ENCODE peak calls at places on chromosomes 5 and 9, in seven cellular contexts. One of them, this sample, is unnamed.

GRCh38 chr5:112125910-112126309 is 293.2 kb downstream of the EPB41L4A start:
- DNase-seq in stimulated activated naive CD4-positive, alpha-beta T cell treated with Interleukin-2 at 50 U/mL for 16 hours: no peak
- DNase-seq in cardiac muscle cell: no peak
- DNase-seq in stimulated activated CD4-positive, alpha-beta T cell treated with anti-CD3 and anti-CD28 coated beads, Interleukin-15, amount 100 ng/mL, for 1 hour: no peak
- DNase-seq in nephron progenitor cell: no peak
- DNase-seq in foreskin fibroblast: peak; percentile 45
- DNase-seq in activated T-helper 1 cell treated with anti-CD3 and anti-CD28 coated beads, Interleukin-2, amount 50 U/mL, for 16 hours: no peak
- DNase-seq in this sample: no peak

GRCh38 chr5:86613459-86613858 is 4.3 kb upstream of the COX7C start:
- DNase-seq in stimulated activated naive CD4-positive, alpha-beta T cell treated with Interleukin-2 at 50 U/mL for 16 hours: no peak
- DNase-seq in activated T-helper 1 cell treated with anti-CD3 and anti-CD28 coated beads, Interleukin-2, amount 50 U/mL, for 16 hours: no peak
- DNase-seq in nephron progenitor cell: no peak
- DNase-seq in foreskin fibroblast: no peak
- DNase-seq in stimulated activated CD4-positive, alpha-beta T cell treated with anti-CD3 and anti-CD28 coated beads, Interleukin-15, amount 100 ng/mL, for 1 hour: no peak
- DNase-seq in cardiac muscle cell: no peak
- DNase-seq in this sample: no peak

GRCh38 chr5:122129332-122129731 is at the start of gene ZNF474:
- DNase-seq in stimulated activated CD4-positive, alpha-beta T cell treated with anti-CD3 and anti-CD28 coated beads, Interleukin-15, amount 100 ng/mL, for 1 hour: no peak
- DNase-seq in activated T-helper 1 cell treated with anti-CD3 and anti-CD28 coated beads, Interleukin-2, amount 50 U/mL, for 16 hours: no peak
- DNase-seq in nephron progenitor cell: peak; percentile 41
- DNase-seq in stimulated activated naive CD4-positive, alpha-beta T cell treated with Interleukin-2 at 50 U/mL for 16 hours: no peak
- DNase-seq in foreskin fibroblast: peak; percentile 92
- DNase-seq in cardiac muscle cell: peak; percentile 70
- DNase-seq in this sample: no peak

GRCh38 chr5:159697536-159697935 is 218.7 kb upstream of the ADRA1B start:
- DNase-seq in cardiac muscle cell: no peak
- DNase-seq in nephron progenitor cell: no peak
- DNase-seq in foreskin fibroblast: peak; percentile 11
- DNase-seq in stimulated activated CD4-positive, alpha-beta T cell treated with anti-CD3 and anti-CD28 coated beads, Interleukin-15, amount 100 ng/mL, for 1 hour: no peak
- DNase-seq in stimulated activated naive CD4-positive, alpha-beta T cell treated with Interleukin-2 at 50 U/mL for 16 hours: no peak
- DNase-seq in activated T-helper 1 cell treated with anti-CD3 and anti-CD28 coated beads, Interleukin-2, amount 50 U/mL, for 16 hours: no peak
- DNase-seq in this sample: no peak

GRCh38 chr9:4020038-4020746 is 279.7 kb downstream of the GLIS3 start:
- DNase-seq in activated T-helper 1 cell treated with anti-CD3 and anti-CD28 coated beads, Interleukin-2, amount 50 U/mL, for 16 hours: no peak
- DNase-seq in cardiac muscle cell: peak; percentile 35
- DNase-seq in nephron progenitor cell: no peak
- DNase-seq in stimulated activated naive CD4-positive, alpha-beta T cell treated with Interleukin-2 at 50 U/mL for 16 hours: no peak
- DNase-seq in stimulated activated CD4-positive, alpha-beta T cell treated with anti-CD3 and anti-CD28 coated beads, Interleukin-15, amount 100 ng/mL, for 1 hour: no peak
- DNase-seq in foreskin fibroblast: peak; percentile 29
- DNase-seq in this sample: peak; percentile 75

GRCh38 chr5:75510836-75511434 is 494 bp downstream of the CERT1 start:
- DNase-seq in nephron progenitor cell: peak; percentile 76
- DNase-seq in foreskin fibroblast: peak; percentile 34
- DNase-seq in stimulated activated naive CD4-positive, alpha-beta T cell treated with Interleukin-2 at 50 U/mL for 16 hours: peak; percentile 60
- DNase-seq in stimulated activated CD4-positive, alpha-beta T cell treated with anti-CD3 and anti-CD28 coated beads, Interleukin-15, amount 100 ng/mL, for 1 hour: peak; percentile 9
- DNase-seq in cardiac muscle cell: peak; percentile 67
- DNase-seq in activated T-helper 1 cell treated with anti-CD3 and anti-CD28 coated beads, Interleukin-2, amount 50 U/mL, for 16 hours: peak; percentile 32
- DNase-seq in this sample: no peak

GRCh38 chr5:60649288-60649917 is 50.6 kb downstream of the DEPDC1B start:
- DNase-seq in activated T-helper 1 cell treated with anti-CD3 and anti-CD28 coated beads, Interleukin-2, amount 50 U/mL, for 16 hours: no peak
- DNase-seq in nephron progenitor cell: no peak
- DNase-seq in foreskin fibroblast: peak; percentile 24
- DNase-seq in stimulated activated CD4-positive, alpha-beta T cell treated with anti-CD3 and anti-CD28 coated beads, Interleukin-15, amount 100 ng/mL, for 1 hour: no peak
- DNase-seq in cardiac muscle cell: peak; percentile 36
- DNase-seq in stimulated activated naive CD4-positive, alpha-beta T cell treated with Interleukin-2 at 50 U/mL for 16 hours: no peak
- DNase-seq in this sample: no peak

GRCh38 chr5:137487600-137487999 is 11.5 kb downstream of the SPOCK1 start:
- DNase-seq in nephron progenitor cell: no peak
- DNase-seq in activated T-helper 1 cell treated with anti-CD3 and anti-CD28 coated beads, Interleukin-2, amount 50 U/mL, for 16 hours: no peak
- DNase-seq in stimulated activated naive CD4-positive, alpha-beta T cell treated with Interleukin-2 at 50 U/mL for 16 hours: no peak
- DNase-seq in cardiac muscle cell: no peak
- DNase-seq in foreskin fibroblast: peak; percentile 71
- DNase-seq in stimulated activated CD4-positive, alpha-beta T cell treated with anti-CD3 and anti-CD28 coated beads, Interleukin-15, amount 100 ng/mL, for 1 hour: no peak
- DNase-seq in this sample: no peak

GRCh38 chr9:96064838-96065481 is 189.5 kb downstream of the ERCC6L2 start:
- DNase-seq in stimulated activated naive CD4-positive, alpha-beta T cell treated with Interleukin-2 at 50 U/mL for 16 hours: no peak
- DNase-seq in foreskin fibroblast: no peak
- DNase-seq in activated T-helper 1 cell treated with anti-CD3 and anti-CD28 coated beads, Interleukin-2, amount 50 U/mL, for 16 hours: no peak
- DNase-seq in cardiac muscle cell: no peak
- DNase-seq in nephron progenitor cell: no peak
- DNase-seq in stimulated activated CD4-positive, alpha-beta T cell treated with anti-CD3 and anti-CD28 coated beads, Interleukin-15, amount 100 ng/mL, for 1 hour: no peak
- DNase-seq in this sample: no peak

GRCh38 chr5:31173621-31174020 is 19.9 kb upstream of the CDH6 start:
- DNase-seq in cardiac muscle cell: no peak
- DNase-seq in activated T-helper 1 cell treated with anti-CD3 and anti-CD28 coated beads, Interleukin-2, amount 50 U/mL, for 16 hours: no peak
- DNase-seq in foreskin fibroblast: no peak
- DNase-seq in stimulated activated naive CD4-positive, alpha-beta T cell treated with Interleukin-2 at 50 U/mL for 16 hours: no peak
- DNase-seq in stimulated activated CD4-positive, alpha-beta T cell treated with anti-CD3 and anti-CD28 coated beads, Interleukin-15, amount 100 ng/mL, for 1 hour: no peak
- DNase-seq in nephron progenitor cell: no peak
- DNase-seq in this sample: no peak

GRCh38 chr5:1665231-1665630 is 134.4 kb downstream of the MRPL36 start:
- DNase-seq in activated T-helper 1 cell treated with anti-CD3 and anti-CD28 coated beads, Interleukin-2, amount 50 U/mL, for 16 hours: no peak
- DNase-seq in nephron progenitor cell: no peak
- DNase-seq in foreskin fibroblast: no peak
- DNase-seq in cardiac muscle cell: no peak
- DNase-seq in stimulated activated naive CD4-positive, alpha-beta T cell treated with Interleukin-2 at 50 U/mL for 16 hours: no peak
- DNase-seq in stimulated activated CD4-positive, alpha-beta T cell treated with anti-CD3 and anti-CD28 coated beads, Interleukin-15, amount 100 ng/mL, for 1 hour: no peak
- DNase-seq in this sample: no peak

GRCh38 chr9:109794361-109795012 is 14.5 kb downstream of the PALM2AKAP2 start:
- DNase-seq in activated T-helper 1 cell treated with anti-CD3 and anti-CD28 coated beads, Interleukin-2, amount 50 U/mL, for 16 hours: no peak
- DNase-seq in foreskin fibroblast: no peak
- DNase-seq in stimulated activated naive CD4-positive, alpha-beta T cell treated with Interleukin-2 at 50 U/mL for 16 hours: no peak
- DNase-seq in cardiac muscle cell: no peak
- DNase-seq in nephron progenitor cell: no peak
- DNase-seq in stimulated activated CD4-positive, alpha-beta T cell treated with anti-CD3 and anti-CD28 coated beads, Interleukin-15, amount 100 ng/mL, for 1 hour: no peak
- DNase-seq in this sample: no peak

GRCh38 chr5:87185838-87186237 is 81.8 kb upstream of the RASA1 start:
- DNase-seq in stimulated activated naive CD4-positive, alpha-beta T cell treated with Interleukin-2 at 50 U/mL for 16 hours: no peak
- DNase-seq in nephron progenitor cell: no peak
- DNase-seq in stimulated activated CD4-positive, alpha-beta T cell treated with anti-CD3 and anti-CD28 coated beads, Interleukin-15, amount 100 ng/mL, for 1 hour: no peak
- DNase-seq in activated T-helper 1 cell treated with anti-CD3 and anti-CD28 coated beads, Interleukin-2, amount 50 U/mL, for 16 hours: no peak
- DNase-seq in foreskin fibroblast: no peak
- DNase-seq in cardiac muscle cell: no peak
- DNase-seq in this sample: no peak

GRCh38 chr9:6869081-6869948 is 111.5 kb downstream of the KDM4C start:
- DNase-seq in stimulated activated naive CD4-positive, alpha-beta T cell treated with Interleukin-2 at 50 U/mL for 16 hours: no peak
- DNase-seq in activated T-helper 1 cell treated with anti-CD3 and anti-CD28 coated beads, Interleukin-2, amount 50 U/mL, for 16 hours: no peak
- DNase-seq in nephron progenitor cell: no peak
- DNase-seq in foreskin fibroblast: no peak
- DNase-seq in stimulated activated CD4-positive, alpha-beta T cell treated with anti-CD3 and anti-CD28 coated beads, Interleukin-15, amount 100 ng/mL, for 1 hour: no peak
- DNase-seq in cardiac muscle cell: peak; percentile 46
- DNase-seq in this sample: no peak

GRCh38 chr9:137318976-137319375 is 16.9 kb upstream of the NRARP start:
- DNase-seq in stimulated activated CD4-positive, alpha-beta T cell treated with anti-CD3 and anti-CD28 coated beads, Interleukin-15, amount 100 ng/mL, for 1 hour: no peak
- DNase-seq in stimulated activated naive CD4-positive, alpha-beta T cell treated with Interleukin-2 at 50 U/mL for 16 hours: no peak
- DNase-seq in cardiac muscle cell: peak; percentile 25
- DNase-seq in nephron progenitor cell: peak; percentile 63
- DNase-seq in foreskin fibroblast: peak; percentile 53
- DNase-seq in activated T-helper 1 cell treated with anti-CD3 and anti-CD28 coated beads, Interleukin-2, amount 50 U/mL, for 16 hours: no peak
- DNase-seq in this sample: no peak

GRCh38 chr9:136587145-136587943 is 41.5 kb upstream of the NOTCH1 start:
- DNase-seq in cardiac muscle cell: peak; percentile 49
- DNase-seq in activated T-helper 1 cell treated with anti-CD3 and anti-CD28 coated beads, Interleukin-2, amount 50 U/mL, for 16 hours: no peak
- DNase-seq in stimulated activated CD4-positive, alpha-beta T cell treated with anti-CD3 and anti-CD28 coated beads, Interleukin-15, amount 100 ng/mL, for 1 hour: no peak
- DNase-seq in foreskin fibroblast: peak; percentile 60
- DNase-seq in stimulated activated naive CD4-positive, alpha-beta T cell treated with Interleukin-2 at 50 U/mL for 16 hours: no peak
- DNase-seq in nephron progenitor cell: peak; percentile 90
- DNase-seq in this sample: no peak

GRCh38 chr5:120684213-120684612 is 220.1 kb downstream of the PRR16 start:
- DNase-seq in foreskin fibroblast: no peak
- DNase-seq in cardiac muscle cell: no peak
- DNase-seq in nephron progenitor cell: no peak
- DNase-seq in stimulated activated naive CD4-positive, alpha-beta T cell treated with Interleukin-2 at 50 U/mL for 16 hours: no peak
- DNase-seq in activated T-helper 1 cell treated with anti-CD3 and anti-CD28 coated beads, Interleukin-2, amount 50 U/mL, for 16 hours: no peak
- DNase-seq in stimulated activated CD4-positive, alpha-beta T cell treated with anti-CD3 and anti-CD28 coated beads, Interleukin-15, amount 100 ng/mL, for 1 hour: no peak
- DNase-seq in this sample: no peak

GRCh38 chr5:170306381-170306790 is 8.8 kb upstream of the LCP2 start:
- DNase-seq in foreskin fibroblast: peak; percentile 14
- DNase-seq in stimulated activated CD4-positive, alpha-beta T cell treated with anti-CD3 and anti-CD28 coated beads, Interleukin-15, amount 100 ng/mL, for 1 hour: no peak
- DNase-seq in nephron progenitor cell: no peak
- DNase-seq in cardiac muscle cell: peak; percentile 54
- DNase-seq in activated T-helper 1 cell treated with anti-CD3 and anti-CD28 coated beads, Interleukin-2, amount 50 U/mL, for 16 hours: no peak
- DNase-seq in stimulated activated naive CD4-positive, alpha-beta T cell treated with Interleukin-2 at 50 U/mL for 16 hours: no peak
- DNase-seq in this sample: no peak

GRCh38 chr5:54229041-54229780 is 81.2 kb downstream of the ARL15 start:
- DNase-seq in activated T-helper 1 cell treated with anti-CD3 and anti-CD28 coated beads, Interleukin-2, amount 50 U/mL, for 16 hours: peak; percentile 43
- DNase-seq in foreskin fibroblast: peak; percentile 35
- DNase-seq in nephron progenitor cell: peak; percentile 81
- DNase-seq in stimulated activated naive CD4-positive, alpha-beta T cell treated with Interleukin-2 at 50 U/mL for 16 hours: peak; percentile 59
- DNase-seq in stimulated activated CD4-positive, alpha-beta T cell treated with anti-CD3 and anti-CD28 coated beads, Interleukin-15, amount 100 ng/mL, for 1 hour: peak; percentile 59
- DNase-seq in cardiac muscle cell: peak; percentile 73
- DNase-seq in this sample: no peak

GRCh38 chr5:174596429-174596828 is 128.0 kb upstream of the MSX2 start:
- DNase-seq in cardiac muscle cell: no peak
- DNase-seq in stimulated activated CD4-positive, alpha-beta T cell treated with anti-CD3 and anti-CD28 coated beads, Interleukin-15, amount 100 ng/mL, for 1 hour: no peak
- DNase-seq in activated T-helper 1 cell treated with anti-CD3 and anti-CD28 coated beads, Interleukin-2, amount 50 U/mL, for 16 hours: no peak
- DNase-seq in foreskin fibroblast: no peak
- DNase-seq in nephron progenitor cell: no peak
- DNase-seq in stimulated activated naive CD4-positive, alpha-beta T cell treated with Interleukin-2 at 50 U/mL for 16 hours: no peak
- DNase-seq in this sample: no peak

GRCh38 chr5:53253421-53253871 is 143.9 kb upstream of the MOCS2 start:
- DNase-seq in cardiac muscle cell: no peak
- DNase-seq in foreskin fibroblast: peak; percentile 66
- DNase-seq in stimulated activated CD4-positive, alpha-beta T cell treated with anti-CD3 and anti-CD28 coated beads, Interleukin-15, amount 100 ng/mL, for 1 hour: no peak
- DNase-seq in activated T-helper 1 cell treated with anti-CD3 and anti-CD28 coated beads, Interleukin-2, amount 50 U/mL, for 16 hours: no peak
- DNase-seq in nephron progenitor cell: no peak
- DNase-seq in stimulated activated naive CD4-positive, alpha-beta T cell treated with Interleukin-2 at 50 U/mL for 16 hours: no peak
- DNase-seq in this sample: no peak

GRCh38 chr5:98709681-98710080 is 63.8 kb upstream of the RGMB start:
- DNase-seq in foreskin fibroblast: no peak
- DNase-seq in activated T-helper 1 cell treated with anti-CD3 and anti-CD28 coated beads, Interleukin-2, amount 50 U/mL, for 16 hours: no peak
- DNase-seq in cardiac muscle cell: no peak
- DNase-seq in nephron progenitor cell: no peak
- DNase-seq in stimulated activated CD4-positive, alpha-beta T cell treated with anti-CD3 and anti-CD28 coated beads, Interleukin-15, amount 100 ng/mL, for 1 hour: no peak
- DNase-seq in stimulated activated naive CD4-positive, alpha-beta T cell treated with Interleukin-2 at 50 U/mL for 16 hours: no peak
- DNase-seq in this sample: no peak

GRCh38 chr9:92706218-92706940 is 36.4 kb upstream of the IPPK start:
- DNase-seq in cardiac muscle cell: peak; percentile 25
- DNase-seq in activated T-helper 1 cell treated with anti-CD3 and anti-CD28 coated beads, Interleukin-2, amount 50 U/mL, for 16 hours: no peak
- DNase-seq in stimulated activated CD4-positive, alpha-beta T cell treated with anti-CD3 and anti-CD28 coated beads, Interleukin-15, amount 100 ng/mL, for 1 hour: no peak
- DNase-seq in stimulated activated naive CD4-positive, alpha-beta T cell treated with Interleukin-2 at 50 U/mL for 16 hours: peak; percentile 6
- DNase-seq in foreskin fibroblast: no peak
- DNase-seq in nephron progenitor cell: no peak
- DNase-seq in this sample: no peak

GRCh38 chr9:93587651-93588347 is 11.4 kb downstream of the PHF2 start:
- DNase-seq in stimulated activated naive CD4-positive, alpha-beta T cell treated with Interleukin-2 at 50 U/mL for 16 hours: no peak
- DNase-seq in stimulated activated CD4-positive, alpha-beta T cell treated with anti-CD3 and anti-CD28 coated beads, Interleukin-15, amount 100 ng/mL, for 1 hour: no peak
- DNase-seq in nephron progenitor cell: no peak
- DNase-seq in activated T-helper 1 cell treated with anti-CD3 and anti-CD28 coated beads, Interleukin-2, amount 50 U/mL, for 16 hours: no peak
- DNase-seq in cardiac muscle cell: no peak
- DNase-seq in foreskin fibroblast: no peak
- DNase-seq in this sample: no peak

GRCh38 chr9:72984990-72985389 is 32.1 kb upstream of the ALDH1A1 start:
- DNase-seq in stimulated activated CD4-positive, alpha-beta T cell treated with anti-CD3 and anti-CD28 coated beads, Interleukin-15, amount 100 ng/mL, for 1 hour: no peak
- DNase-seq in foreskin fibroblast: no peak
- DNase-seq in stimulated activated naive CD4-positive, alpha-beta T cell treated with Interleukin-2 at 50 U/mL for 16 hours: no peak
- DNase-seq in activated T-helper 1 cell treated with anti-CD3 and anti-CD28 coated beads, Interleukin-2, amount 50 U/mL, for 16 hours: no peak
- DNase-seq in cardiac muscle cell: no peak
- DNase-seq in nephron progenitor cell: no peak
- DNase-seq in this sample: no peak

GRCh38 chr9:120723547-120723946 is 9.3 kb upstream of the MEGF9 start:
- DNase-seq in stimulated activated CD4-positive, alpha-beta T cell treated with anti-CD3 and anti-CD28 coated beads, Interleukin-15, amount 100 ng/mL, for 1 hour: no peak
- DNase-seq in stimulated activated naive CD4-positive, alpha-beta T cell treated with Interleukin-2 at 50 U/mL for 16 hours: no peak
- DNase-seq in nephron progenitor cell: no peak
- DNase-seq in foreskin fibroblast: peak; percentile 43
- DNase-seq in activated T-helper 1 cell treated with anti-CD3 and anti-CD28 coated beads, Interleukin-2, amount 50 U/mL, for 16 hours: no peak
- DNase-seq in cardiac muscle cell: no peak
- DNase-seq in this sample: no peak

GRCh38 chr9:134172198-134173126 is 8.1 kb upstream of the RNU6ATAC start:
- DNase-seq in nephron progenitor cell: no peak
- DNase-seq in activated T-helper 1 cell treated with anti-CD3 and anti-CD28 coated beads, Interleukin-2, amount 50 U/mL, for 16 hours: no peak
- DNase-seq in stimulated activated naive CD4-positive, alpha-beta T cell treated with Interleukin-2 at 50 U/mL for 16 hours: no peak
- DNase-seq in foreskin fibroblast: no peak
- DNase-seq in cardiac muscle cell: no peak
- DNase-seq in stimulated activated CD4-positive, alpha-beta T cell treated with anti-CD3 and anti-CD28 coated beads, Interleukin-15, amount 100 ng/mL, for 1 hour: no peak
- DNase-seq in this sample: no peak

GRCh38 chr9:3500044-3500443 is 25.8 kb downstream of the RFX3 start:
- DNase-seq in stimulated activated CD4-positive, alpha-beta T cell treated with anti-CD3 and anti-CD28 coated beads, Interleukin-15, amount 100 ng/mL, for 1 hour: no peak
- DNase-seq in foreskin fibroblast: no peak
- DNase-seq in stimulated activated naive CD4-positive, alpha-beta T cell treated with Interleukin-2 at 50 U/mL for 16 hours: no peak
- DNase-seq in activated T-helper 1 cell treated with anti-CD3 and anti-CD28 coated beads, Interleukin-2, amount 50 U/mL, for 16 hours: no peak
- DNase-seq in cardiac muscle cell: no peak
- DNase-seq in nephron progenitor cell: no peak
- DNase-seq in this sample: no peak

GRCh38 chr9:110251212-110251611 is 5.1 kb downstream of the TXN start:
- DNase-seq in stimulated activated naive CD4-positive, alpha-beta T cell treated with Interleukin-2 at 50 U/mL for 16 hours: no peak
- DNase-seq in foreskin fibroblast: no peak
- DNase-seq in cardiac muscle cell: no peak
- DNase-seq in activated T-helper 1 cell treated with anti-CD3 and anti-CD28 coated beads, Interleukin-2, amount 50 U/mL, for 16 hours: no peak
- DNase-seq in nephron progenitor cell: no peak
- DNase-seq in stimulated activated CD4-positive, alpha-beta T cell treated with anti-CD3 and anti-CD28 coated beads, Interleukin-15, amount 100 ng/mL, for 1 hour: no peak
- DNase-seq in this sample: no peak

GRCh38 chr9:126113176-126113575 is 213.5 kb upstream of the MVB12B start:
- DNase-seq in stimulated activated naive CD4-positive, alpha-beta T cell treated with Interleukin-2 at 50 U/mL for 16 hours: no peak
- DNase-seq in nephron progenitor cell: no peak
- DNase-seq in stimulated activated CD4-positive, alpha-beta T cell treated with anti-CD3 and anti-CD28 coated beads, Interleukin-15, amount 100 ng/mL, for 1 hour: no peak
- DNase-seq in activated T-helper 1 cell treated with anti-CD3 and anti-CD28 coated beads, Interleukin-2, amount 50 U/mL, for 16 hours: no peak
- DNase-seq in cardiac muscle cell: no peak
- DNase-seq in foreskin fibroblast: no peak
- DNase-seq in this sample: no peak

GRCh38 chr5:22108545-22108944 is 744.6 kb downstream of the CDH12 start:
- DNase-seq in cardiac muscle cell: no peak
- DNase-seq in activated T-helper 1 cell treated with anti-CD3 and anti-CD28 coated beads, Interleukin-2, amount 50 U/mL, for 16 hours: no peak
- DNase-seq in stimulated activated CD4-positive, alpha-beta T cell treated with anti-CD3 and anti-CD28 coated beads, Interleukin-15, amount 100 ng/mL, for 1 hour: no peak
- DNase-seq in stimulated activated naive CD4-positive, alpha-beta T cell treated with Interleukin-2 at 50 U/mL for 16 hours: no peak
- DNase-seq in foreskin fibroblast: no peak
- DNase-seq in nephron progenitor cell: no peak
- DNase-seq in this sample: no peak

GRCh38 chr5:82521431-82522051 is 243.4 kb upstream of the RPS23 start:
- DNase-seq in activated T-helper 1 cell treated with anti-CD3 and anti-CD28 coated beads, Interleukin-2, amount 50 U/mL, for 16 hours: no peak
- DNase-seq in stimulated activated naive CD4-positive, alpha-beta T cell treated with Interleukin-2 at 50 U/mL for 16 hours: no peak
- DNase-seq in nephron progenitor cell: no peak
- DNase-seq in cardiac muscle cell: no peak
- DNase-seq in stimulated activated CD4-positive, alpha-beta T cell treated with anti-CD3 and anti-CD28 coated beads, Interleukin-15, amount 100 ng/mL, for 1 hour: no peak
- DNase-seq in foreskin fibroblast: no peak
- DNase-seq in this sample: no peak

GRCh38 chr5:142486581-142486980 is 161.8 kb upstream of the SPRY4 start:
- DNase-seq in foreskin fibroblast: peak; percentile 64
- DNase-seq in stimulated activated naive CD4-positive, alpha-beta T cell treated with Interleukin-2 at 50 U/mL for 16 hours: no peak
- DNase-seq in cardiac muscle cell: no peak
- DNase-seq in nephron progenitor cell: no peak
- DNase-seq in stimulated activated CD4-positive, alpha-beta T cell treated with anti-CD3 and anti-CD28 coated beads, Interleukin-15, amount 100 ng/mL, for 1 hour: no peak
- DNase-seq in activated T-helper 1 cell treated with anti-CD3 and anti-CD28 coated beads, Interleukin-2, amount 50 U/mL, for 16 hours: no peak
- DNase-seq in this sample: no peak

GRCh38 chr9:133305731-133306130 is 30.3 kb downstream of the SURF6 start:
- DNase-seq in stimulated activated naive CD4-positive, alpha-beta T cell treated with Interleukin-2 at 50 U/mL for 16 hours: no peak
- DNase-seq in stimulated activated CD4-positive, alpha-beta T cell treated with anti-CD3 and anti-CD28 coated beads, Interleukin-15, amount 100 ng/mL, for 1 hour: no peak
- DNase-seq in cardiac muscle cell: no peak
- DNase-seq in foreskin fibroblast: no peak
- DNase-seq in activated T-helper 1 cell treated with anti-CD3 and anti-CD28 coated beads, Interleukin-2, amount 50 U/mL, for 16 hours: no peak
- DNase-seq in nephron progenitor cell: no peak
- DNase-seq in this sample: no peak

GRCh38 chr9:89598926-89599325 is 5.9 kb upstream of the GADD45G start:
- DNase-seq in stimulated activated naive CD4-positive, alpha-beta T cell treated with Interleukin-2 at 50 U/mL for 16 hours: no peak
- DNase-seq in activated T-helper 1 cell treated with anti-CD3 and anti-CD28 coated beads, Interleukin-2, amount 50 U/mL, for 16 hours: no peak
- DNase-seq in foreskin fibroblast: no peak
- DNase-seq in cardiac muscle cell: no peak
- DNase-seq in stimulated activated CD4-positive, alpha-beta T cell treated with anti-CD3 and anti-CD28 coated beads, Interleukin-15, amount 100 ng/mL, for 1 hour: no peak
- DNase-seq in nephron progenitor cell: no peak
- DNase-seq in this sample: no peak

GRCh38 chr5:141617128-141617527 is 1.7 kb downstream of the DIAPH1 start:
- DNase-seq in cardiac muscle cell: no peak
- DNase-seq in stimulated activated naive CD4-positive, alpha-beta T cell treated with Interleukin-2 at 50 U/mL for 16 hours: no peak
- DNase-seq in stimulated activated CD4-positive, alpha-beta T cell treated with anti-CD3 and anti-CD28 coated beads, Interleukin-15, amount 100 ng/mL, for 1 hour: no peak
- DNase-seq in nephron progenitor cell: no peak
- DNase-seq in foreskin fibroblast: no peak
- DNase-seq in activated T-helper 1 cell treated with anti-CD3 and anti-CD28 coated beads, Interleukin-2, amount 50 U/mL, for 16 hours: no peak
- DNase-seq in this sample: no peak

GRCh38 chr9:25350011-25350410 is 328.2 kb downstream of the TUSC1 start:
- DNase-seq in activated T-helper 1 cell treated with anti-CD3 and anti-CD28 coated beads, Interleukin-2, amount 50 U/mL, for 16 hours: no peak
- DNase-seq in nephron progenitor cell: no peak
- DNase-seq in stimulated activated naive CD4-positive, alpha-beta T cell treated with Interleukin-2 at 50 U/mL for 16 hours: no peak
- DNase-seq in foreskin fibroblast: no peak
- DNase-seq in cardiac muscle cell: no peak
- DNase-seq in stimulated activated CD4-positive, alpha-beta T cell treated with anti-CD3 and anti-CD28 coated beads, Interleukin-15, amount 100 ng/mL, for 1 hour: no peak
- DNase-seq in this sample: no peak

GRCh38 chr5:72363146-72363802 is 43.1 kb downstream of the PTCD2 start:
- DNase-seq in foreskin fibroblast: peak; percentile 77
- DNase-seq in cardiac muscle cell: no peak
- DNase-seq in stimulated activated CD4-positive, alpha-beta T cell treated with anti-CD3 and anti-CD28 coated beads, Interleukin-15, amount 100 ng/mL, for 1 hour: no peak
- DNase-seq in activated T-helper 1 cell treated with anti-CD3 and anti-CD28 coated beads, Interleukin-2, amount 50 U/mL, for 16 hours: no peak
- DNase-seq in stimulated activated naive CD4-positive, alpha-beta T cell treated with Interleukin-2 at 50 U/mL for 16 hours: no peak
- DNase-seq in nephron progenitor cell: no peak
- DNase-seq in this sample: no peak